ENCODE peak calls at places on chromosomes 11 and 22, in nine cellular contexts. R, P, V, N, T, Y, B, C and I are unnamed samples.

GRCh38 chr11:9172394-9172793 is 81.0 kb upstream of the SCUBE2 start:
- DNase-seq in R (no peak), P (no peak), V (no peak), N (no peak), T (no peak), Y (no peak), B (no peak), C (no peak), I (no peak)

GRCh38 chr11:133830931-133831907 is 14.1 kb downstream of the SPATA19 start:
- DNase-seq in R (no peak), P (no peak), V (no peak), N (no peak), T (no peak), Y (no peak), B (no peak), C (no peak), I (no peak)

GRCh38 chr22:40594924-40595323 is 41.6 kb downstream of the MRTFA start:
- DNase-seq in R (no peak), P (no peak), V (peak), N (no peak), T (no peak), Y (no peak), B (no peak), C (no peak), I (no peak)

GRCh38 chr22:17767236-17768065 is 6.8 kb downstream of the BID start:
- DNase-seq in R (no peak), P (peak), V (no peak), N (no peak), T (no peak), Y (no peak), B (no peak), C (no peak), I (no peak)

GRCh38 chr22:36636916-36637315 is 66.6 kb downstream of the CACNG2 start:
- DNase-seq in R (no peak), P (no peak), V (no peak), N (no peak), T (no peak), Y (no peak), B (no peak), C (no peak), I (no peak)

GRCh38 chr22:19885841-19886592 is 31.3 kb upstream of the GNB1L start:
- DNase-seq in R (no peak), P (no peak), V (no peak), N (peak), T (no peak), Y (no peak), B (no peak), C (no peak), I (no peak)

GRCh38 chr11:71189768-71190315 is 62.5 kb downstream of the SHANK2 start:
- DNase-seq in R (no peak), P (no peak), V (no peak), N (no peak), T (no peak), Y (no peak), B (no peak), C (no peak), I (no peak)

GRCh38 chr11:121479839-121480238 is 27.1 kb upstream of the SORL1-AS1 start:
- DNase-seq in R (no peak), P (no peak), V (no peak), N (no peak), T (no peak), Y (no peak), B (no peak), C (no peak), I (no peak)

GRCh38 chr11:115193931-115194797 is 310.1 kb downstream of the CADM1 start:
- DNase-seq in R (no peak), P (peak), V (no peak), N (no peak), T (no peak), Y (no peak), B (no peak), C (no peak), I (no peak)

GRCh38 chr22:20437253-20438065 is at the start of gene SCARF2:
- DNase-seq in R (no peak), P (no peak), V (peak), N (peak), T (peak), Y (peak), B (no peak), C (peak), I (peak)

GRCh38 chr11:126072821-126073594 is 10.3 kb upstream of the CDON start:
- DNase-seq in R (no peak), P (no peak), V (no peak), N (no peak), T (no peak), Y (no peak), B (no peak), C (no peak), I (no peak)

GRCh38 chr11:107857550-107858216 is 904 bp downstream of the SLC35F2 start:
- DNase-seq in R (no peak), P (peak), V (no peak), N (peak), T (no peak), Y (peak), B (no peak), C (peak), I (no peak)
- TF ChIP-seq CTCF in R (no peak), P (no peak), V (no peak), N (no peak), T (no peak), Y (no peak), B (no peak), C (no peak), I (no peak)

DNA sequence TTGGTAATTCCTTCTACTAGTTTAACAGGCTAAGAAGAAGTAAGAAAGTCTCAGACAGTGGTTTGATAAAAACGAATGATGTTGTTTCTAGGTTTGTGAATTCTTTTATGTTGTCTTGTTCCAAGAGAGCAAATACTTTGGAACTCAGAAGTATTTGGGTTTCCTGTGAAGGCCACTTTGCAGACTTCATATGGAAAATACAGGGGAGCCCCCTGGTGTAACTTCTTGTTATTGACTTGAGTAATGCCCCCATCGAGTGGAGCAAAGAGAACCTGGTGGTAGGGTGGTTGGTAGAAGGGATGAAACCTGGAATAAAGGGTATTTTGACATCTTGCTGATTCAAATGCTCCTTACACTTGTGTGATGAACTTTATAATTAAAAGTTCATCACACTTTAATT is 40.0 kb upstream of the PTH start:
- DNase-seq in R (no peak), P (no peak), V (no peak), N (no peak), T (no peak), Y (no peak), B (no peak), C (no peak), I (no peak)
- TF ChIP-seq CTCF in R (no peak), P (no peak), V (no peak), N (peak), T (no peak), Y (no peak), B (no peak), C (peak), I (no peak)

DNA sequence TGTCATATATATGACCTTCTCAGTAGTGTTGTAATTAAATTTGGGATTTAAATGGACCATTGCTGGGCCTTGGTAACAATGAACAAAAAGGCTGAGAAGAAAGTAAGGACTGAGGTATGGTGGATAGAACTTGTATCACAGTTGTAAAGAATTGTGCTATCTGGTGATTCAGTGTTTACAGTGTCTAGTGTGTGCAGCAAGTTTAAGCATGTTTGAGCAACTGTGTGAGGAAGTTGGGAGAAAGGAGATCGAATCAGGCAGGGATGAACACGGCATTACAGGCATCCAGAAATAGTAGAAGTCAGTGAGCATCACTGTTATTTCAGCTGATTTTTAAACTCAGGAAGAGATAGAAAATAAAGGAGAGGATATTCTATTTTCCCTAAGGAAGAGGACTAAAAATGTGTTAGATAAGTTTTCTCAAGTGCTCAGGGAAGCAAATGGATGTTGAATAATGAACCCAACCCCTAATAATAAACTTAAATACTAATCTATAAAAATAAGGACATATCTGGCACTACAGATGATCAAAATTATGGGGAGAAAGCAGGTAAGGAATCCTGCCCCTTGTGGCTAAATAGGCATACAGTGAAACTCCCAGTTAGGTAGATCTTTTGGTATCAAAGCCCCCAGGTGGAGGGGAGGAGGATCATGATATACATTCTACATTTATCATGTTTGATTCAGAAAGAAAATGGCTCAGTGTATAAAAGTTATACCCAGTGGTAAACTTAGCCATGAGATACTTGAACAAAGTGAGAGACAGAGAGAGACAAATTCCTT is 361.0 kb upstream of the ANO3 start:
- DNase-seq in R (no peak), P (no peak), V (no peak), N (no peak), T (no peak), Y (no peak), B (no peak), C (no peak), I (no peak)
- TF ChIP-seq CTCF in R (no peak), P (peak), V (peak), N (peak), T (peak), Y (peak), B (no peak), C (peak), I (peak)

GRCh38 chr11:36268337-36268931 is 20.8 kb downstream of the COMMD9 start:
- DNase-seq in R (no peak), P (no peak), V (no peak), N (no peak), T (no peak), Y (no peak), B (no peak), C (no peak), I (no peak)

GRCh38 chr11:36265793-36266628 is 23.2 kb downstream of the COMMD9 start:
- DNase-seq in R (no peak), P (peak), V (peak), N (peak), T (peak), Y (peak), B (peak), C (peak), I (peak)

GRCh38 chr11:36273110-36273509 is 16.1 kb downstream of the COMMD9 start:
- DNase-seq in R (no peak), P (no peak), V (no peak), N (no peak), T (no peak), Y (no peak), B (no peak), C (no peak), I (no peak)

GRCh38 chr11:36266767-36267166 is 22.5 kb downstream of the COMMD9 start:
- DNase-seq in R (no peak), P (no peak), V (no peak), N (no peak), T (no peak), Y (no peak), B (no peak), C (no peak), I (no peak)

GRCh38 chr11:36271794-36272409 is 17.3 kb downstream of the COMMD9 start:
- DNase-seq in R (no peak), P (no peak), V (no peak), N (peak), T (no peak), Y (no peak), B (no peak), C (no peak), I (no peak)
- TF ChIP-seq CTCF in R (no peak), P (peak), V (no peak), N (peak), T (no peak), Y (no peak), B (no peak), C (no peak), I (no peak)